ENCODE peak calls at places on chromosomes 5 and 9, in seven cellular contexts. One of them, this sample, is unnamed.

GRCh38 chr5:58924306-58924705 is 341.4 kb downstream of the RAB3C start:
- DNase-seq in glomerular endothelial cell: no peak
- DNase-seq in cardiac muscle cell: no peak
- DNase-seq in ovary: no peak
- DNase-seq in A549: no peak
- DNase-seq in right atrium auricular region: no peak
- DNase-seq in NCI-H774: no peak
- DNase-seq in this sample: no peak

GRCh38 chr5:61333351-61334223 is 1.5 kb downstream of the ZSWIM6 start:
- DNase-seq in glomerular endothelial cell: no peak
- DNase-seq in cardiac muscle cell: peak; percentile 59
- DNase-seq in ovary: peak; percentile 60
- DNase-seq in A549: no peak
- DNase-seq in right atrium auricular region: no peak
- DNase-seq in NCI-H774: no peak
- DNase-seq in this sample: peak; percentile 63

GRCh38 chr5:119743927-119744326 is 114.6 kb downstream of the FAM170A start:
- DNase-seq in glomerular endothelial cell: no peak
- DNase-seq in cardiac muscle cell: peak; percentile 67
- DNase-seq in ovary: no peak
- DNase-seq in A549: peak; percentile 6
- DNase-seq in right atrium auricular region: no peak
- DNase-seq in NCI-H774: no peak
- DNase-seq in this sample: peak; percentile 64

GRCh38 chr5:137871571-137871970 is 3.9 kb downstream of the MYOT start:
- DNase-seq in glomerular endothelial cell: no peak
- DNase-seq in cardiac muscle cell: no peak
- DNase-seq in ovary: no peak
- DNase-seq in A549: no peak
- DNase-seq in right atrium auricular region: no peak
- DNase-seq in NCI-H774: no peak
- DNase-seq in this sample: no peak

GRCh38 chr5:149219584-149219983 is 52.1 kb upstream of the AFAP1L1 start:
- DNase-seq in glomerular endothelial cell: no peak
- DNase-seq in cardiac muscle cell: no peak
- DNase-seq in ovary: no peak
- DNase-seq in A549: no peak
- DNase-seq in right atrium auricular region: no peak
- DNase-seq in NCI-H774: no peak
- DNase-seq in this sample: no peak

GRCh38 chr9:73039253-73039915 is 86.5 kb upstream of the ALDH1A1 start:
- DNase-seq in glomerular endothelial cell: no peak
- DNase-seq in cardiac muscle cell: no peak
- DNase-seq in ovary: peak; percentile 48
- DNase-seq in A549: no peak
- DNase-seq in right atrium auricular region: no peak
- DNase-seq in NCI-H774: no peak
- DNase-seq in this sample: peak; percentile 41

GRCh38 chr5:180286-180918 is 10.9 kb upstream of the LRRC14B start:
- DNase-seq in glomerular endothelial cell: no peak
- DNase-seq in cardiac muscle cell: peak; percentile 29
- DNase-seq in ovary: no peak
- DNase-seq in A549: no peak
- DNase-seq in right atrium auricular region: no peak
- DNase-seq in NCI-H774: no peak
- DNase-seq in this sample: no peak

GRCh38 chr9:8780386-8780785 is 980.8 kb upstream of the DMAC1 start:
- DNase-seq in glomerular endothelial cell: no peak
- DNase-seq in cardiac muscle cell: no peak
- DNase-seq in ovary: no peak
- DNase-seq in A549: no peak
- DNase-seq in right atrium auricular region: no peak
- DNase-seq in NCI-H774: no peak
- DNase-seq in this sample: no peak

GRCh38 chr9:6924988-6925563 is 167.3 kb downstream of the KDM4C start:
- DNase-seq in glomerular endothelial cell: no peak
- DNase-seq in cardiac muscle cell: no peak
- DNase-seq in ovary: no peak
- DNase-seq in A549: no peak
- DNase-seq in right atrium auricular region: no peak
- DNase-seq in NCI-H774: no peak
- DNase-seq in this sample: peak; percentile 21

GRCh38 chr5:149732500-149733128 is 2.5 kb downstream of the PPARGC1B start:
- DNase-seq in glomerular endothelial cell: no peak
- DNase-seq in cardiac muscle cell: peak; percentile 24
- DNase-seq in ovary: peak; percentile 30
- DNase-seq in A549: no peak
- DNase-seq in right atrium auricular region: no peak
- DNase-seq in NCI-H774: no peak
- DNase-seq in this sample: peak; percentile 47

GRCh38 chr9:81874926-81875325 is 53.3 kb upstream of the SPATA31D4 start:
- DNase-seq in glomerular endothelial cell: peak; percentile 93
- DNase-seq in cardiac muscle cell: no peak
- DNase-seq in ovary: no peak
- DNase-seq in A549: no peak
- DNase-seq in right atrium auricular region: no peak
- DNase-seq in NCI-H774: no peak
- DNase-seq in this sample: peak; percentile 16

GRCh38 chr9:5876711-5877110 is 14.0 kb upstream of the MLANA start:
- DNase-seq in glomerular endothelial cell: no peak
- DNase-seq in cardiac muscle cell: no peak
- DNase-seq in ovary: no peak
- DNase-seq in A549: no peak
- DNase-seq in right atrium auricular region: no peak
- DNase-seq in NCI-H774: no peak
- DNase-seq in this sample: no peak

GRCh38 chr5:52948418-52949076 is 40.6 kb upstream of the ITGA2 start:
- DNase-seq in glomerular endothelial cell: peak; percentile 81
- DNase-seq in cardiac muscle cell: peak; percentile 79
- DNase-seq in ovary: peak; percentile 33
- DNase-seq in A549: peak; percentile 52
- DNase-seq in right atrium auricular region: peak; percentile 73
- DNase-seq in NCI-H774: peak; percentile 45
- DNase-seq in this sample: peak; percentile 77

GRCh38 chr5:56671571-56671970 is 143.8 kb upstream of the MAP3K1 start:
- DNase-seq in glomerular endothelial cell: no peak
- DNase-seq in cardiac muscle cell: no peak
- DNase-seq in ovary: no peak
- DNase-seq in A549: no peak
- DNase-seq in right atrium auricular region: no peak
- DNase-seq in NCI-H774: no peak
- DNase-seq in this sample: no peak

GRCh38 chr9:2570615-2571479 is 50.7 kb upstream of the VLDLR start:
- DNase-seq in glomerular endothelial cell: no peak
- DNase-seq in cardiac muscle cell: peak; percentile 95
- DNase-seq in ovary: peak; percentile 72
- DNase-seq in A549: peak; percentile 8
- DNase-seq in right atrium auricular region: peak; percentile 93
- DNase-seq in NCI-H774: peak; percentile 81
- DNase-seq in this sample: peak; percentile 84

GRCh38 chr9:125586173-125586512 is 120.9 kb downstream of the MAPKAP1 start:
- DNase-seq in glomerular endothelial cell: no peak
- DNase-seq in cardiac muscle cell: no peak
- DNase-seq in ovary: no peak
- DNase-seq in A549: no peak
- DNase-seq in right atrium auricular region: no peak
- DNase-seq in NCI-H774: peak; percentile 35
- DNase-seq in this sample: no peak

GRCh38 chr5:120684749-120685415 is 220.8 kb downstream of the PRR16 start:
- DNase-seq in glomerular endothelial cell: no peak
- DNase-seq in cardiac muscle cell: peak; percentile 8
- DNase-seq in ovary: no peak
- DNase-seq in A549: no peak
- DNase-seq in right atrium auricular region: no peak
- DNase-seq in NCI-H774: no peak
- DNase-seq in this sample: no peak

GRCh38 chr5:96692436-96692835 is 30.3 kb downstream of the CAST start:
- DNase-seq in glomerular endothelial cell: no peak
- DNase-seq in cardiac muscle cell: no peak
- DNase-seq in ovary: no peak
- DNase-seq in A549: no peak
- DNase-seq in right atrium auricular region: no peak
- DNase-seq in NCI-H774: no peak
- DNase-seq in this sample: no peak

GRCh38 chr5:3277590-3278196 is 317.9 kb upstream of the IRX1 start:
- DNase-seq in glomerular endothelial cell: no peak
- DNase-seq in cardiac muscle cell: no peak
- DNase-seq in ovary: no peak
- DNase-seq in A549: no peak
- DNase-seq in right atrium auricular region: no peak
- DNase-seq in NCI-H774: no peak
- DNase-seq in this sample: no peak

GRCh38 chr5:2702096-2702879 is 49.2 kb downstream of the IRX2 start:
- DNase-seq in glomerular endothelial cell: no peak
- DNase-seq in cardiac muscle cell: no peak
- DNase-seq in ovary: no peak
- DNase-seq in A549: no peak
- DNase-seq in right atrium auricular region: no peak
- DNase-seq in NCI-H774: no peak
- DNase-seq in this sample: no peak

GRCh38 chr5:74300808-74301389 is 339.6 kb downstream of the ENC1 start:
- DNase-seq in glomerular endothelial cell: no peak
- DNase-seq in cardiac muscle cell: no peak
- DNase-seq in ovary: no peak
- DNase-seq in A549: no peak
- DNase-seq in right atrium auricular region: no peak
- DNase-seq in NCI-H774: no peak
- DNase-seq in this sample: no peak

GRCh38 chr5:135269828-135270545 is 129.0 kb downstream of the MACROH2A1 start:
- DNase-seq in glomerular endothelial cell: no peak
- DNase-seq in cardiac muscle cell: no peak
- DNase-seq in ovary: no peak
- DNase-seq in A549: no peak
- DNase-seq in right atrium auricular region: no peak
- DNase-seq in NCI-H774: no peak
- DNase-seq in this sample: peak; percentile 85

GRCh38 chr9:16246785-16247184 is 623.7 kb downstream of the BNC2 start:
- DNase-seq in glomerular endothelial cell: no peak
- DNase-seq in cardiac muscle cell: no peak
- DNase-seq in ovary: no peak
- DNase-seq in A549: no peak
- DNase-seq in right atrium auricular region: no peak
- DNase-seq in NCI-H774: no peak
- DNase-seq in this sample: no peak

GRCh38 chr5:113748403-113748802 is 234.9 kb downstream of the YTHDC2 start:
- DNase-seq in glomerular endothelial cell: peak; percentile 27
- DNase-seq in cardiac muscle cell: no peak
- DNase-seq in ovary: no peak
- DNase-seq in A549: no peak
- DNase-seq in right atrium auricular region: no peak
- DNase-seq in NCI-H774: no peak
- DNase-seq in this sample: no peak

This sample was measured in hepatocyte.